ENCODE peak calls at places on chromosomes 3 and 15, in five cellular contexts. K is prostate gland; E is heart left ventricle; T is NCI-H510A treated with DMSO at 0.1 percent for 48 hours; F is stimulated activated naive B cell treated with anti-CD40 and anti-IgM and Interleukin-4, amounts not matched to agents 10 μg/mL and 1 μg/mL and 100 μg/mL, for 72 hours. J is an unnamed sample.

GRCh38 chr15:40257656-40258450 is 19.0 kb downstream of the PAK6 start:
- DNase-seq in K (no peak), F (no peak), T (no peak), E (no peak), J (no peak)

GRCh38 chr15:59879506-59879905 is 124.6 kb upstream of the FOXB1 start:
- DNase-seq in T (no peak), K (no peak), E (no peak), F (no peak), J (no peak)

GRCh38 chr3:127673191-127674098 is 693 bp downstream of the ABTB1 start:
- DNase-seq in K (no peak), E (peak), T (peak), F (peak), J (no peak)

GRCh38 chr3:171256445-171257250 is 203.6 kb downstream of the TNIK start:
- DNase-seq in T (no peak), E (no peak), K (no peak), F (no peak), J (no peak)

GRCh38 chr3:179450901-179451334 is 352 bp downstream of the GNB4 start:
- DNase-seq in F (no peak), K (peak), T (no peak), E (peak), J (no peak)

GRCh38 chr3:129521702-129522101 is 6.7 kb upstream of the RHO start:
- DNase-seq in T (no peak), E (peak), K (no peak), F (no peak), J (no peak)

GRCh38 chr3:44468572-44469520 is 8.6 kb downstream of the ZNF445 start:
- DNase-seq in F (no peak), E (no peak), T (no peak), K (no peak), J (no peak)

GRCh38 chr3:14507345-14507741 is 32.8 kb downstream of the GRIP2 start:
- DNase-seq in F (no peak), E (no peak), K (no peak), T (no peak), J (no peak)

GRCh38 chr3:11591006-11591360 is 52.7 kb downstream of the VGLL4 start:
- DNase-seq in T (no peak), E (no peak), F (no peak), K (no peak), J (no peak)

GRCh38 chr15:76337739-76338554 is 1.4 kb downstream of the ISL2 start:
- DNase-seq in E (no peak), F (no peak), T (no peak), K (no peak), J (no peak)

GRCh38 chr15:101615986-101616848 is 36.0 kb downstream of the TM2D3 start:
- DNase-seq in F (no peak), E (peak), K (peak), T (no peak), J (peak)

GRCh38 chr3:142501004-142501926 is 53.4 kb upstream of the XRN1 start:
- DNase-seq in E (no peak), K (no peak), F (no peak), T (no peak), J (no peak)

GRCh38 chr3:66499881-66500574 is 794 bp downstream of the LRIG1 start:
- DNase-seq in K (peak), F (no peak), T (no peak), E (peak), J (no peak)

J was measured in HepG2.